ENCODE peak calls at places on chromosomes 5 and 9, in six cellular contexts. E, F, H, S, U and J are unnamed samples.

GRCh38 chr5:52007230-52007858 is 624.1 kb downstream of the ISL1 start:
- DNase-seq in E (no peak), H (no peak), S (no peak), U (no peak), F (peak), J (no peak)

GRCh38 chr9:84993105-84993504 is 323.6 kb downstream of the NTRK2 start:
- DNase-seq in H (no peak), F (no peak), E (no peak), S (no peak), U (no peak), J (no peak)

GRCh38 chr5:140595538-140595937 is 30.9 kb downstream of the SLC35A4 start:
- DNase-seq in H (peak), E (no peak), F (no peak), S (peak), U (no peak), J (no peak)

GRCh38 chr9:134406366-134407122 is 80.3 kb downstream of the RXRA start:
- DNase-seq in S (no peak), E (no peak), H (no peak), U (peak), F (peak), J (no peak)

GRCh38 chr5:9852686-9853085 is 222.5 kb upstream of the TAS2R1 start:
- DNase-seq in S (no peak), H (no peak), F (no peak), U (no peak), E (no peak), J (no peak)

GRCh38 chr9:109520475-109521132 is 22.5 kb upstream of the PTPN3 start:
- DNase-seq in E (no peak), S (peak), H (no peak), U (no peak), F (peak), J (no peak)

GRCh38 chr9:23608456-23608855 is 217.6 kb downstream of the ELAVL2 start:
- DNase-seq in H (no peak), S (no peak), E (no peak), U (no peak), F (no peak), J (no peak)

GRCh38 chr9:94101169-94101853 is 17.0 kb downstream of the PTPDC1 start:
- DNase-seq in S (no peak), F (no peak), H (no peak), U (no peak), E (no peak), J (no peak)

GRCh38 chr9:134883040-134883782 is 2.6 kb downstream of the FCN2 start:
- DNase-seq in U (peak), S (no peak), F (no peak), H (no peak), E (no peak), J (no peak)

GRCh38 chr9:112334319-112334828 is 955 bp upstream of the PTBP3 start:
- DNase-seq in H (no peak), U (no peak), E (no peak), F (no peak), S (peak), J (no peak)

GRCh38 chr5:11528720-11529119 is 375.5 kb downstream of the CTNND2 start:
- DNase-seq in U (no peak), F (no peak), E (no peak), S (no peak), H (no peak), J (no peak)

GRCh38 chr5:148817606-148818005 is 8.8 kb upstream of the ADRB2 start:
- DNase-seq in F (no peak), H (no peak), S (no peak), U (no peak), E (no peak), J (no peak)

GRCh38 chr9:134165357-134166315 is 1.3 kb upstream of the RNU6ATAC start:
- DNase-seq in E (no peak), U (peak), F (no peak), H (no peak), S (peak), J (no peak)

GRCh38 chr9:18909140-18910018 is 123.6 kb downstream of the SAXO1 start:
- DNase-seq in U (peak), E (no peak), S (no peak), F (no peak), H (no peak), J (peak)

GRCh38 chr5:134246771-134247329 is 21.0 kb upstream of the PPP2CA start:
- DNase-seq in U (no peak), E (no peak), S (no peak), F (no peak), H (no peak), J (peak)

GRCh38 chr5:10863763-10864383 is 102.8 kb upstream of the DAP start:
- DNase-seq in F (peak), H (no peak), S (peak), E (no peak), U (no peak), J (no peak)

GRCh38 chr9:131226226-131226625 is 50.1 kb downstream of the FAM78A start:
- DNase-seq in S (no peak), E (no peak), U (no peak), H (no peak), F (no peak), J (no peak)

GRCh38 chr5:39394946-39395345 is 29.8 kb downstream of the DAB2 start:
- DNase-seq in H (no peak), S (no peak), U (no peak), F (no peak), E (no peak), J (no peak)

GRCh38 chr5:149445739-149446369 is 66.8 kb upstream of the IL17B start:
- DNase-seq in S (no peak), H (peak), E (peak), U (no peak), F (peak), J (no peak)

GRCh38 chr5:114988096-114988495 is 181.6 kb downstream of the TRIM36 start:
- DNase-seq in U (no peak), S (no peak), H (no peak), E (no peak), F (no peak), J (no peak)

GRCh38 chr5:122182491-122182921 is 53.2 kb downstream of the ZNF474 start:
- DNase-seq in S (peak), E (peak), H (peak), F (no peak), U (no peak), J (no peak)

GRCh38 chr9:18761742-18762141 is 271.3 kb downstream of the SAXO1 start:
- DNase-seq in U (no peak), E (no peak), H (no peak), F (no peak), S (no peak), J (no peak)

GRCh38 chr5:43677241-43677640 is 74.3 kb downstream of the NNT start:
- DNase-seq in E (no peak), F (no peak), S (no peak), U (no peak), H (no peak), J (no peak)

GRCh38 chr9:126642009-126642744 is 28.4 kb downstream of the LMX1B start:
- DNase-seq in U (no peak), S (no peak), H (no peak), F (no peak), E (no peak), J (no peak)

GRCh38 chr5:958701-959571 is 49.7 kb upstream of the NKD2 start:
- DNase-seq in U (peak), S (peak), E (peak), H (no peak), F (peak), J (no peak)

GRCh38 chr9:125759812-125760134 is 12.6 kb downstream of the PBX3 start:
- DNase-seq in E (no peak), H (no peak), S (no peak), U (no peak), F (no peak), J (no peak)

GRCh38 chr5:150639317-150639738 is 1.1 kb upstream of the SYNPO start:
- DNase-seq in H (no peak), F (no peak), S (no peak), E (no peak), U (no peak), J (no peak)

GRCh38 chr5:6868170-6868569 is 154.9 kb downstream of the TENT4A start:
- DNase-seq in U (peak), H (peak), F (no peak), E (no peak), S (peak), J (no peak)

GRCh38 chr5:90421136-90421535 is 11.6 kb upstream of the CETN3 start:
- DNase-seq in U (no peak), E (no peak), F (no peak), H (no peak), S (peak), J (no peak)

GRCh38 chr5:132023258-132024116 is 12.0 kb upstream of the ACSL6 start:
- DNase-seq in U (no peak), F (no peak), S (no peak), E (no peak), H (no peak), J (peak)

GRCh38 chr9:130770679-130771442 is 64.2 kb upstream of the ABL1 start:
- DNase-seq in E (no peak), F (peak), S (no peak), U (no peak), H (no peak), J (no peak)

GRCh38 chr9:34158362-34158869 is 20.4 kb upstream of the UBAP1 start:
- DNase-seq in F (peak), E (no peak), U (no peak), S (peak), H (no peak), J (no peak)

GRCh38 chr9:94912700-94913249 is 186.3 kb downstream of the AOPEP start:
- DNase-seq in S (no peak), U (no peak), E (no peak), H (no peak), F (peak), J (no peak)

GRCh38 chr5:122257000-122257399 is 55.0 kb upstream of the SNCAIP start:
- DNase-seq in F (no peak), H (no peak), S (no peak), E (no peak), U (no peak), J (no peak)

GRCh38 chr5:164672931-164673694 is 1167.7 kb downstream of the MAT2B start:
- DNase-seq in F (no peak), H (no peak), U (no peak), S (no peak), E (no peak), J (no peak)

GRCh38 chr9:16100596-16101091 is 547.8 kb downstream of the CCDC171 start:
- DNase-seq in U (peak), E (peak), S (peak), F (no peak), H (peak), J (no peak)

GRCh38 chr9:16105576-16105975 is 552.7 kb downstream of the CCDC171 start:
- DNase-seq in E (no peak), S (no peak), H (no peak), U (no peak), F (no peak), J (peak)

GRCh38 chr9:16106211-16106610 is 553.4 kb downstream of the CCDC171 start:
- DNase-seq in F (no peak), E (no peak), S (no peak), U (no peak), H (no peak), J (peak)

GRCh38 chr9:16102154-16102553 is 549.3 kb downstream of the CCDC171 start:
- DNase-seq in H (no peak), F (no peak), S (no peak), E (no peak), U (no peak), J (no peak)

DNA sequence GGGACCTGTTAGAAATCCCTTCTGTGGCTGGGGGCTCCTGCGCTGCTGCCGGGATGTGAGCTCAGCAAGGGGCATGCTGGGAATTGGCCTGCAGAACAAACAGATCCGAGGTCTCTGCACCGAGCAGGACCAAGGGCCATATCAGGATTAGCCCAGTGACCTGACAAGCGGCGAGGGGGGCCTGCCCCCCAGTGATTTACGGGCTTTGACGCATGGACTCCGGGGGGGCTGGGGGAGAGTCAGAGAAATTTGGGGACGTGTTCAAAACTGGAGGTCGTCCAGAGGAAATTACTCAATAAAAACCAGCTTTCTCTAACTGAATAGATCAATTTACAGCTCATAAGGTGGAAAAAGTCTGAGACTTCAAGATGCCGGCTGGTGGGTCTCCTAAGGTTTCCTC is 550.8 kb downstream of the CCDC171 start:
- DNase-seq in F (no peak), U (peak), H (peak), E (peak), S (peak), J (no peak)
- TF ChIP-seq EP300 in F (no peak), U (no peak), H (no peak), E (peak), S (no peak), J (no peak)

GRCh38 chr5:177006265-177006972 is at the start of gene UIMC1:
- DNase-seq in U (peak), F (peak), E (peak), S (peak), H (peak), J (peak)
- TF ChIP-seq EP300 in U (no peak), F (no peak), E (no peak), S (no peak), H (no peak), J (no peak)

GRCh38 chr5:68384936-68385594 is 169.5 kb downstream of the PIK3R1 start:
- DNase-seq in F (no peak), E (no peak), H (no peak), S (no peak), U (no peak), J (no peak)

GRCh38 chr5:68382640-68383039 is 167.1 kb downstream of the PIK3R1 start:
- DNase-seq in U (no peak), F (no peak), H (no peak), S (no peak), E (no peak), J (peak)

GRCh38 chr5:68383888-68384310 is 168.3 kb downstream of the PIK3R1 start:
- DNase-seq in U (no peak), E (no peak), S (peak), F (no peak), H (no peak), J (no peak)

GRCh38 chr5:68389618-68390017 is 174.1 kb downstream of the PIK3R1 start:
- DNase-seq in U (no peak), H (no peak), F (no peak), E (no peak), S (no peak), J (no peak)

DNA sequence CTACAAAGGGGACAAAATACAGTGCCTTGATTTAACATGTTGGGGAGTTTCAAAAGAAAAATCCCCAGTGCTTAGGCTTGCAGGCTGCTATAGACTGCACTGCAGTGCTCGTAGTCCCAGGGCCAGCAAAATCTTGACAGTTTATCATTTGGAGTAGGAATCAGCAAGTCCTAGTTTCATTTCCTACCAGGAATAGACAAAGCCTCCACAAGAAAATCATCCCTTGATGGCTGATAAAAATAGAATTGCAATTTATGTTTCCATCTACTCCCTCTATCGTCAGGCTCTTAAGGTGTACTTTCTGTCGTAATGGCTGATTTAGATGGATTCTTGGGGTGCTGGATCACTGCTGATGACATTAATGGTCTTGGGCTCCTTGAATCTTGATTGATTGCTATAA is 171.6 kb downstream of the PIK3R1 start:
- DNase-seq in E (no peak), H (no peak), F (no peak), S (no peak), U (no peak), J (no peak)
- TF ChIP-seq EP300 in E (no peak), H (no peak), F (no peak), S (no peak), U (no peak), J (no peak)

GRCh38 chr5:177359860-177360259 is 2.1 kb downstream of the RGS14 start:
- DNase-seq in E (no peak), S (no peak), U (no peak), H (no peak), F (no peak), J (no peak)
- TF ChIP-seq EP300 in E (no peak), S (no peak), U (no peak), H (no peak), F (no peak), J (no peak)